ENCODE peak calls at places on chromosomes 13 and 19, in four cellular contexts. W is OCI-LY7, Q is MCF 10A, Z is foreskin melanocyte. K is an unnamed sample.
A peak's percentile ranks its signal among the peaks of the same experiment; 100 is the strongest.

GRCh38 chr13:78319101-78319627 is 284.2 kb downstream of the POU4F1 start:
- DNase-seq in W (no peak), Q (no peak), Z (no peak), K (no peak)

GRCh38 chr13:23579886-23580706 is 9.9 kb downstream of the TNFRSF19 start:
- DNase-seq in W (no peak), Q (no peak), Z (no peak), K (peak; percentile 45)

GRCh38 chr19:982567-983170 is 1.5 kb upstream of the WDR18 start:
- DNase-seq in W (peak; percentile 80), Q (peak; percentile 66), Z (peak; percentile 59), K (peak; percentile 81)

GRCh38 chr13:54633461-54633860 is 1604.8 kb downstream of the OLFM4 start:
- DNase-seq in W (no peak), Q (no peak), Z (no peak), K (no peak)

GRCh38 chr19:28242317-28242927 is 970.5 kb downstream of the UQCRFS1 start:
- DNase-seq in W (peak; percentile 53), Q (peak; percentile 0), Z (peak; percentile 22), K (peak; percentile 62)

GRCh38 chr13:106349080-106349841 is 186.2 kb downstream of the EFNB2 start:
- DNase-seq in W (no peak), Q (peak; percentile 72), Z (peak; percentile 55), K (no peak)

GRCh38 chr13:91097269-91097668 is 250.2 kb upstream of the MIR17HG start:
- DNase-seq in W (no peak), Q (no peak), Z (no peak), K (no peak)

GRCh38 chr13:113448885-113449692 is 4.2 kb downstream of the ADPRHL1 start:
- DNase-seq in W (peak; percentile 100), Q (peak; percentile 95), Z (no peak), K (peak; percentile 96)

GRCh38 chr13:64311948-64312347 is 2896.3 kb upstream of the PCDH20 start:
- DNase-seq in W (no peak), Q (no peak), Z (no peak), K (no peak)

GRCh38 chr19:45442408-45442926 is 18.8 kb upstream of the ERCC1 start:
- DNase-seq in W (no peak), Q (no peak), Z (no peak), K (no peak)

GRCh38 chr13:79684426-79684825 is 203.5 kb downstream of the NDFIP2 start:
- DNase-seq in W (no peak), Q (no peak), Z (no peak), K (no peak)

GRCh38 chr13:37074703-37075102 is 15.2 kb upstream of the SUPT20H start:
- DNase-seq in W (peak; percentile 53), Q (peak; percentile 49), Z (no peak), K (no peak)

GRCh38 chr13:43127103-43127817 is 103.9 kb downstream of the DNAJC15 start:
- DNase-seq in W (peak; percentile 1), Q (no peak), Z (no peak), K (no peak)

GRCh38 chr19:15249912-15250634 is 17.8 kb upstream of the EPHX3 start:
- DNase-seq in W (no peak), Q (peak; percentile 92), Z (peak; percentile 77), K (no peak)

GRCh38 chr13:50376895-50377575 is 361.8 kb downstream of the KCNRG start:
- DNase-seq in W (no peak), Q (peak; percentile 47), Z (no peak), K (no peak)

GRCh38 chr13:40149611-40150283 is 494.3 kb downstream of the COG6 start:
- DNase-seq in W (no peak), Q (peak; percentile 90), Z (no peak), K (no peak)

GRCh38 chr19:1076951-1077350 is 10.0 kb downstream of the ARHGAP45 start:
- DNase-seq in W (peak; percentile 96), Q (peak; percentile 79), Z (no peak), K (peak; percentile 97)

GRCh38 chr19:52646571-52647222 is 8.5 kb upstream of the ZNF83 start:
- DNase-seq in W (peak; percentile 31), Q (peak; percentile 8), Z (no peak), K (no peak)

GRCh38 chr19:38597075-38597474 is 20.7 kb downstream of the MAP4K1 start:
- DNase-seq in W (no peak), Q (no peak), Z (no peak), K (no peak)

GRCh38 chr19:42421591-42422031 is 5.6 kb downstream of the LIPE start:
- DNase-seq in W (no peak), Q (peak; percentile 80), Z (peak; percentile 95), K (no peak)

GRCh38 chr13:19818223-19818842 is 35.6 kb upstream of the PSPC1 start:
- DNase-seq in W (peak; percentile 8), Q (no peak), Z (no peak), K (peak; percentile 25)

GRCh38 chr13:102680842-102681725 is 13.8 kb downstream of the METTL21C start:
- DNase-seq in W (peak; percentile 3), Q (no peak), Z (no peak), K (no peak)

GRCh38 chr13:21079206-21079605 is 17.8 kb upstream of the LATS2 start:
- DNase-seq in W (no peak), Q (no peak), Z (no peak), K (no peak)

GRCh38 chr19:5667751-5668271 is 12.5 kb downstream of the MICOS13 start:
- DNase-seq in W (no peak), Q (no peak), Z (no peak), K (no peak)

GRCh38 chr19:34225659-34226015 is 28.7 kb upstream of the GARRE1 start:
- DNase-seq in W (no peak), Q (no peak), Z (no peak), K (no peak)

K was measured in GM12865.